ENCODE peak calls at places on chromosomes 1 and 21, in four cellular contexts. A, K, J and M are unnamed samples.

GRCh38 chr1:18247151-18247550 is 139.6 kb downstream of the IGSF21 start:
- DNase-seq in K (no peak), A (no peak), J (no peak), M (no peak)

GRCh38 chr1:188425687-188426086 is 1596.9 kb downstream of the PLA2G4A start:
- DNase-seq in J (no peak), A (no peak), K (no peak), M (no peak)

GRCh38 chr1:191174298-191174697 is 696.6 kb upstream of the BRINP3 start:
- DNase-seq in J (no peak), A (peak), K (no peak), M (no peak)

GRCh38 chr1:32693455-32694174 is 9.0 kb downstream of the SYNC start:
- DNase-seq in J (no peak), A (no peak), K (no peak), M (peak)

GRCh38 chr1:109625601-109626560 is 6.2 kb downstream of the AMPD2 start:
- DNase-seq in K (no peak), J (no peak), A (no peak), M (no peak)

GRCh38 chr1:6260433-6260934 is 414 bp downstream of the GPR153 start:
- DNase-seq in A (no peak), K (no peak), J (peak), M (no peak)

GRCh38 chr1:201353186-201353940 is 24.1 kb downstream of the TNNT2 start:
- DNase-seq in J (no peak), K (no peak), A (no peak), M (no peak)

GRCh38 chr1:52792002-52792401 is 50.6 kb upstream of the ZYG11A start:
- DNase-seq in K (no peak), A (no peak), J (no peak), M (no peak)

GRCh38 chr21:44866780-44867179 is 6.7 kb downstream of the PTTG1IP start:
- DNase-seq in A (no peak), J (no peak), K (peak), M (no peak)

GRCh38 chr1:36764796-36765195 is 269.5 kb downstream of the GRIK3 start:
- DNase-seq in K (no peak), A (no peak), J (no peak), M (no peak)

GRCh38 chr1:110390692-110391232 is at the start of gene SLC16A4:
- DNase-seq in A (no peak), J (no peak), K (peak), M (no peak)

GRCh38 chr1:154342836-154343472 is 17.6 kb downstream of the ATP8B2 start:
- DNase-seq in J (no peak), A (no peak), K (no peak), M (peak)

GRCh38 chr21:28885853-28886177 is 106.9 kb downstream of the LTN1 start:
- DNase-seq in J (no peak), K (no peak), A (no peak), M (no peak)

GRCh38 chr1:14826172-14826636 is 227.7 kb downstream of the KAZN start:
- DNase-seq in A (no peak), K (peak), J (no peak), M (peak)

GRCh38 chr1:17696417-17697301 is 58.5 kb upstream of the ACTL8 start:
- DNase-seq in A (no peak), J (peak), K (peak), M (no peak)

GRCh38 chr1:165463978-165464377 is 19.1 kb upstream of the RXRG start:
- DNase-seq in J (no peak), A (no peak), K (no peak), M (no peak)

GRCh38 chr1:8321612-8322011 is 3.7 kb downstream of the SLC45A1 start:
- DNase-seq in J (no peak), A (no peak), K (no peak), M (no peak)

GRCh38 chr1:4939266-4939665 is 284.9 kb downstream of the AJAP1 start:
- DNase-seq in A (peak), K (no peak), J (no peak), M (no peak)

GRCh38 chr1:213385201-213385600 is 334.2 kb downstream of the RPS6KC1 start:
- DNase-seq in A (no peak), J (no peak), K (no peak), M (no peak)

GRCh38 chr1:200146100-200146499 is 118.6 kb downstream of the NR5A2 start:
- DNase-seq in J (no peak), K (no peak), A (no peak), M (no peak)

GRCh38 chr1:111894497-111894896 is 95.0 kb downstream of the KCND3 start:
- DNase-seq in J (no peak), K (peak), A (no peak), M (no peak)